ENCODE peak calls at places on chromosomes 7 and 10, in six cellular contexts. I is PC-3, P is WTC11, T is cardiac fibroblast, X is LNCaP clone FGC, D is uterus. H is an unnamed sample.

GRCh38 chr10:74114041-74114448 is 36.6 kb downstream of the AP3M1 start:
- DNase-seq in P (no peak), I (no peak), T (no peak), D (no peak), X (no peak), H (no peak)

GRCh38 chr7:74010407-74010806 is 17.6 kb upstream of the ELN start:
- DNase-seq in X (no peak), T (no peak), I (no peak), P (no peak), D (no peak), H (no peak)

GRCh38 chr7:105621617-105622016 is 40.3 kb upstream of the EFCAB10 start:
- DNase-seq in P (no peak), D (peak), I (no peak), T (no peak), X (peak), H (no peak)

GRCh38 chr7:116776610-116777289 is 85.6 kb upstream of the CAPZA2 start:
- DNase-seq in D (no peak), T (peak), I (peak), X (no peak), P (no peak), H (no peak)

GRCh38 chr7:158073845-158074840 is 513.5 kb downstream of the PTPRN2 start:
- DNase-seq in P (no peak), I (no peak), T (no peak), D (no peak), X (no peak), H (no peak)

GRCh38 chr7:70053421-70053820 is 455.1 kb downstream of the AUTS2 start:
- DNase-seq in X (no peak), D (no peak), T (no peak), P (no peak), I (no peak), H (no peak)

GRCh38 chr10:113020838-113021237 is 70.8 kb downstream of the TCF7L2 start:
- DNase-seq in D (no peak), X (no peak), P (no peak), T (no peak), I (no peak), H (no peak)

GRCh38 chr7:75814407-75814947 is 871 bp upstream of the CCL24 start:
- DNase-seq in P (no peak), D (no peak), X (no peak), I (no peak), T (no peak), H (no peak)

GRCh38 chr10:48610585-48611093 is 5.8 kb upstream of the ARHGAP22 start:
- DNase-seq in P (no peak), X (no peak), I (no peak), T (no peak), D (no peak), H (peak)

GRCh38 chr10:178208-178607 is 43.0 kb downstream of the ZMYND11 start:
- DNase-seq in T (peak), D (no peak), I (peak), X (peak), P (no peak), H (no peak)

GRCh38 chr7:127809285-127809702 is 157.3 kb downstream of the SND1 start:
- DNase-seq in I (peak), T (peak), X (no peak), P (no peak), D (no peak), H (no peak)

GRCh38 chr7:151060113-151060415 is 675 bp downstream of the SLC4A2 start:
- DNase-seq in X (no peak), P (peak), I (no peak), D (no peak), T (no peak), H (no peak)

GRCh38 chr7:74498996-74499834 is 45.5 kb downstream of the GTF2IRD1 start:
- DNase-seq in D (no peak), P (no peak), I (no peak), X (no peak), T (no peak), H (no peak)

GRCh38 chr10:275680-276079 is 140.4 kb downstream of the ZMYND11 start:
- DNase-seq in T (no peak), D (no peak), I (no peak), X (no peak), P (no peak), H (no peak)

GRCh38 chr10:80165173-80165572 is 32.6 kb downstream of the PLAC9 start:
- DNase-seq in P (no peak), D (no peak), T (peak), I (peak), X (no peak), H (no peak)

GRCh38 chr7:47669178-47669878 is 87.4 kb upstream of the TNS3 start:
- DNase-seq in D (peak), P (no peak), I (peak), T (peak), X (no peak), H (no peak)

GRCh38 chr7:2799253-2799652 is 44.9 kb downstream of the GNA12 start:
- DNase-seq in D (no peak), T (no peak), X (no peak), P (no peak), I (no peak), H (no peak)

GRCh38 chr10:112845145-112845544 is 104.9 kb upstream of the TCF7L2 start:
- DNase-seq in I (no peak), D (no peak), T (peak), P (no peak), X (no peak), H (no peak)

GRCh38 chr7:112547916-112548315 is 67.1 kb downstream of the LSMEM1 start:
- DNase-seq in X (no peak), D (no peak), P (no peak), I (no peak), T (peak), H (no peak)

GRCh38 chr10:95377950-95378349 is 87.1 kb upstream of the PDLIM1 start:
- DNase-seq in X (no peak), I (no peak), P (no peak), D (no peak), T (no peak), H (no peak)

GRCh38 chr7:112400141-112400540 is 50.1 kb upstream of the IFRD1 start:
- DNase-seq in I (peak), D (no peak), P (no peak), T (peak), X (no peak), H (no peak)

GRCh38 chr10:104254493-104255243 is at the start of gene GSTO1:
- DNase-seq in D (peak), I (peak), X (no peak), T (peak), P (peak), H (no peak)

GRCh38 chr10:13371879-13372470 is 23.9 kb upstream of the SEPHS1 start:
- DNase-seq in X (peak), D (peak), P (peak), I (peak), T (peak), H (peak)

GRCh38 chr7:151821806-151822540 is 54.9 kb downstream of the PRKAG2 start:
- DNase-seq in T (no peak), P (no peak), I (no peak), X (no peak), D (no peak), H (no peak)

GRCh38 chr7:151520419-151521229 is 929 bp upstream of the RHEB start:
- DNase-seq in T (no peak), X (no peak), D (peak), I (peak), P (peak), H (no peak)

GRCh38 chr7:30727061-30727945 is 24.6 kb upstream of the INMT start:
- DNase-seq in I (peak), D (no peak), X (no peak), P (no peak), T (no peak), H (no peak)

GRCh38 chr10:79242620-79243152 is 104.6 kb upstream of the PPIF start:
- DNase-seq in X (no peak), I (peak), T (peak), D (peak), P (peak), H (peak)

GRCh38 chr7:26153823-26154783 is 2.1 kb downstream of the NFE2L3 start:
- DNase-seq in X (no peak), T (peak), I (peak), D (no peak), P (peak), H (no peak)

GRCh38 chr7:138359891-138360582 is 100.0 kb upstream of the TRIM24 start:
- DNase-seq in X (no peak), P (no peak), D (no peak), I (no peak), T (no peak), H (no peak)

GRCh38 chr7:141355057-141355456 is 196.2 kb upstream of the AGK start:
- DNase-seq in T (peak), X (no peak), D (no peak), P (no peak), I (peak), H (no peak)

GRCh38 chr10:129694184-129694583 is 227.1 kb downstream of the MGMT start:
- DNase-seq in D (no peak), P (no peak), I (no peak), X (no peak), T (no peak), H (peak)

GRCh38 chr7:35753761-35754603 is 46.9 kb upstream of the SEPTIN7 start:
- DNase-seq in D (peak), P (no peak), I (no peak), T (peak), X (no peak), H (no peak)

GRCh38 chr10:526651-527312 is 162.7 kb downstream of the DIP2C start:
- DNase-seq in D (no peak), P (peak), T (no peak), I (no peak), X (no peak), H (no peak)

DNA sequence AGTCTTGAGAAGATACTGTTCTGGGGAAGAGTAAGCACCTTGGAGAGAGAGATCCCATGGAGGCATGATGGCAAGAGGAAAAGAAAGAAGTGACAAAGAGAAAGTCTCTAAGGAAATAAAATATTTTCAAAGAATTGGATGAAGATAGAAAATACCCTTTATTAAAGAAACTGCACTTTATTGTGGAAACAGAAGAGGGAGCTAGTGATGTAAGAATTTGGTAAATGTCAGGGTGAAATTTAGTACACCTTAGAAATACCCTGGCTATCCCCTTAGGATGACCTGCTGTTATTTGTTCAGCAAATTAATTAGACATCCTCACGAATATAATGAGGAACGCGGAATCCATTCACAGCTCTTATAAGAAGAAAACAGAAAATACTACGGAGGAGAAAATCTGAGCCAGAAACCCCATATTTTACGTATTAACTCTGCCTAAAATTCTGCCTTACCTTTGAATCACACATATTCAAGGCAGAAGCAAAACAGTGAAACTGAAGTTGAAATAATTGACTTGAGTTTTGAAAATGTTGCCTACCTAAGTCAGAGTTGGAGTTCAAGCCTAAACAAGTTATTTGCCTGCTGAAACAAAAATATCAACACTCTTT is 90.7 kb downstream of the TFPI2 start:
- DNase-seq in T (peak), I (peak), X (no peak), P (no peak), D (no peak), H (no peak)
- TF ChIP-seq CTCF in T (peak), I (peak), X (peak), P (no peak), D (no peak), H (peak)

DNA sequence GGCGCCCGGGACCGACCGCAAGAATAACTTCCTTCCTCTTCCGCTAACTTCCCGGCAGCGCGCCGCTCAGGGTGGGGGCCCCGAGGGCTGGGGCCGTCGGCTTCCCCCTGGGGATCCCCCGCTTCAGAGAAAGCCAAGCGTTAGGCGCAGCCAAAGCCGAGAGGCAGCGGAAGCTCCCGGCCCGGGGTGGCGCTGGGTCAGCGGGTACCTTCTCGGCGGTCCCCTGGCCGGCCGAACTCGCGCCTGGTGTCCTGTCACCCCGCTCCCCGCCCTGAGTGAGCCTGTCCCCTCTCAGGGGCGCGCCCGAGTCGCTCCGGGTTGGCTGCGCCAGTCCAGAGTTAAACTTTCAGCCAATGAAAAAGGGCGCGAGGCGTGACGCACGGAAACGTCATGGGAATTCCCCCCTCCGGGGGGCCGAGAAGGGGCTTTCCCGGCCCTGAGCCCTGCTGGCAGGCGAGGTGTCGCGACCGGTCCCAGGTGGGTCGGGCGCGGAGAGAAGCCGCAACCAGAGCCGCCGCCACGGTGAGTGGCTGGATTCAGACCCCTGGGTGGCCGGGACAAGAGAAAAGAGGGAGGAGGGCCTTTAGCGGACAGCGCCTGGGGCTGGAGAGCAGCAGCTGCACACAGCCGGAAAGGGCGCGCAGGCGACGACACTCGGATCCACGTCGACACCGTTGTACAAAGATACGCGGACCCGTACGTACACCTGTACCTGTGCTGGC is 1.3 kb upstream of the NFKB2 start:
- DNase-seq in I (peak), T (peak), D (peak), P (peak), X (peak), H (peak)
- TF ChIP-seq CTCF in I (peak), T (peak), D (peak), P (no peak), X (peak), H (peak)

DNA sequence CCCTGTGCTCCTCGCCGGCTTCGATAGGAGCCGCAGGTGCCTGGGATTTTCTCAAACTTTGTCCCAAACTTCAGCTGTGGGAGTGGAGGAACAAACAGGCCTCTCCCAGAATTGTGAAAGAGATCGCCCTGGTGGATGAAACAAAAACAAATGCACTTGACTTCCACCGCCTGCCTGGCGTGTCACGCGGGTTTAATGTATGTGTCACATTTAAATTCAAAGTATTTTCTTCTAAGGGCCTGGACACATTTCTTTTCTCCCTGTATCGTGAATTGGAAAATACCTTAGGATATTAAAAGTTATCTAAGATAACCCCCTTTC is 694 bp upstream of the WASL start:
- DNase-seq in T (peak), X (no peak), I (peak), D (no peak), P (no peak), H (no peak)
- TF ChIP-seq CTCF in T (no peak), X (no peak), I (no peak), D (no peak), P (no peak), H (peak)

GRCh38 chr7:149028346-149029109 is at the start of gene PDIA4:
- DNase-seq in X (peak), T (peak), P (peak), D (peak), I (peak), H (peak)
- TF ChIP-seq CTCF in X (peak), T (peak), P (no peak), D (no peak), I (no peak), H (peak)

GRCh38 chr10:72278668-72279393 is 5.1 kb downstream of the DDIT4 start:
- DNase-seq in P (no peak), I (no peak), X (no peak), T (no peak), D (no peak), H (no peak)
- TF ChIP-seq CTCF in P (no peak), I (no peak), X (no peak), T (peak), D (no peak), H (no peak)

GRCh38 chr10:66457629-66458028 is 468.2 kb upstream of the LRRTM3 start:
- DNase-seq in I (no peak), D (no peak), X (no peak), T (no peak), P (no peak), H (no peak)

DNA sequence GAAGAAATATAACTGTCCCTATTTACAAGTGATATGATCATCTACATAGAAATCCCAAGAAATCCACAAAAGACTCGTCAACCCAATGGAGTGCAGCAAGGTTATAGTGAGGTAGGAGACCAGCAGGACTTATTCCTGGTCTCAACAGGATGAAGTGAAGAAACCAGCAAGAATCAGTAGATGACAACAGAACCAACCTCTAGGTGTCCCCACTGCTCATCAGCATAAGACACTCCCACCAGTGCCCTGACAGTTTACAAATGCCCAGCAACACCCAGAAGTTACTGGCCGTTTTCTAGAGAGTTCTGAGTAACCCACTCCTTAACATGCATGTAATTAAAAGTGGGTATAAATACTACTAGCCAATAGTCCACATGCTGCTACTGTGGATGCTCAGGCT is 470.5 kb upstream of the LRRTM3 start:
- DNase-seq in T (peak), X (no peak), D (no peak), I (peak), P (no peak), H (no peak)
- TF ChIP-seq CTCF in T (peak), X (no peak), D (no peak), I (peak), P (no peak), H (peak)

DNA sequence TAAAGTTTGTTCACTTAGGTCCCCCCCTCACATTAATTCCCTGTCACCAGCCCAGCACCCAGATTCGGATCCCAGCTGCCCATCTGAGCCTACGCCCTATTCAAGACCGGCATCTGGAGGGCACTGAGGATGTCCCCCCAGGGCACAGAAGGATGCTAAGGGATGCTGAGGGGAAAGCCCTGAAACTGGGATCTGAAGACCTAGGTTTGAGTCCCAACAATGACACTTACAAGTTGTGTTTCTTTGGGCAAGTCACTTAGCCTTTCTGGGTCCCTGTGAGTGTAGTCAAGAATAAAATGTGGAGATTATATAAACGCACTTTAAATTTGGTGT is 3.8 kb upstream of the MARVELD1 start:
- DNase-seq in D (no peak), T (no peak), X (no peak), P (no peak), I (no peak), H (no peak)
- TF ChIP-seq CTCF in D (no peak), T (no peak), X (no peak), P (no peak), I (peak), H (peak)